ENCODE peak calls at places on chromosome 21, in four cellular contexts. Y, P, T and X are unnamed samples.

GRCh38 chr21:31801551-31802234 is 69.8 kb upstream of the SCAF4 start:
- DNase-seq in Y (no peak), P (no peak), T (no peak), X (no peak)

GRCh38 chr21:14435423-14435822 is 52.5 kb upstream of the HSPA13 start:
- DNase-seq in Y (no peak), P (no peak), T (no peak), X (no peak)

GRCh38 chr21:30243691-30244090 is 27.8 kb upstream of the CLDN8 start:
- DNase-seq in Y (no peak), P (no peak), T (no peak), X (no peak)

GRCh38 chr21:34792504-34793089 is 123.8 kb downstream of the CLIC6 start:
- DNase-seq in Y (no peak), P (no peak), T (no peak), X (no peak)

GRCh38 chr21:31730687-31731111 is 1.2 kb downstream of the SCAF4 start:
- DNase-seq in Y (peak; percentile 17), P (no peak), T (no peak), X (peak; percentile 59)

GRCh38 chr21:36203603-36203889 is 46.9 kb downstream of the DOP1B start:
- DNase-seq in Y (no peak), P (peak; percentile 69), T (no peak), X (peak; percentile 24)

GRCh38 chr21:41755258-41755933 is 11.5 kb downstream of the RIPK4 start:
- DNase-seq in Y (peak; percentile 81), P (no peak), T (no peak), X (no peak)

GRCh38 chr21:17083084-17083483 is 429.8 kb upstream of the CXADR start:
- DNase-seq in Y (no peak), P (no peak), T (no peak), X (no peak)

GRCh38 chr21:36630485-36631206 is 68.3 kb upstream of the SIM2 start:
- DNase-seq in Y (peak; percentile 63), P (no peak), T (no peak), X (peak; percentile 82)

GRCh38 chr21:32499249-32500055 is 85.9 kb downstream of the TCP10L start:
- DNase-seq in Y (no peak), P (no peak), T (no peak), X (no peak)

GRCh38 chr21:44436111-44436611 is 19.1 kb upstream of the LRRC3 start:
- DNase-seq in Y (no peak), P (no peak), T (no peak), X (no peak)

GRCh38 chr21:18460979-18461378 is 57.4 kb upstream of the TMPRSS15 start:
- DNase-seq in Y (no peak), P (no peak), T (no peak), X (no peak)

GRCh38 chr21:35423694-35424093 is 374.6 kb upstream of the RUNX1 start:
- DNase-seq in Y (no peak), P (no peak), T (no peak), X (no peak)

GRCh38 chr21:44726803-44727202 is 15.4 kb upstream of the TSPEAR start:
- DNase-seq in Y (no peak), P (no peak), T (no peak), X (no peak)

GRCh38 chr21:36425286-36425685 is 40.1 kb downstream of the CHAF1B start:
- DNase-seq in Y (no peak), P (no peak), T (no peak), X (no peak)

GRCh38 chr21:41695513-41695912 is 71.3 kb downstream of the RIPK4 start:
- DNase-seq in Y (no peak), P (no peak), T (no peak), X (no peak)

GRCh38 chr21:43925609-43926008 is 60.6 kb downstream of the AGPAT3 start:
- DNase-seq in Y (no peak), P (no peak), T (peak; percentile 50), X (no peak)

GRCh38 chr21:16942703-16943102 is 570.1 kb upstream of the CXADR start:
- DNase-seq in Y (no peak), P (no peak), T (no peak), X (no peak)

GRCh38 chr21:44418108-44418875 is 37.0 kb upstream of the LRRC3 start:
- DNase-seq in Y (no peak), P (no peak), T (no peak), X (no peak)

GRCh38 chr21:34890724-34891609 is 158.1 kb downstream of the RUNX1 start:
- DNase-seq in Y (no peak), P (no peak), T (no peak), X (no peak)

GRCh38 chr21:35674272-35674671 is 386.1 kb downstream of the SETD4 start:
- DNase-seq in Y (no peak), P (no peak), T (no peak), X (no peak)

GRCh38 chr21:26461500-26461899 is 111.6 kb downstream of the CYYR1 start:
- DNase-seq in Y (no peak), P (no peak), T (no peak), X (no peak)

GRCh38 chr21:14697769-14698168 is 151.7 kb upstream of the SAMSN1 start:
- DNase-seq in Y (no peak), P (no peak), T (no peak), X (no peak)

GRCh38 chr21:26441081-26441610 is 131.9 kb downstream of the CYYR1 start:
- DNase-seq in Y (no peak), P (no peak), T (no peak), X (no peak)

GRCh38 chr21:33780631-33781030 is 135.0 kb downstream of the ATP5PO start:
- DNase-seq in Y (no peak), P (no peak), T (no peak), X (no peak)
- H3K27ac ChIP-seq in Y (no peak overlapping the region), P (no peak overlapping the region), T (no peak overlapping the region), X (no peak overlapping the region)

DNA sequence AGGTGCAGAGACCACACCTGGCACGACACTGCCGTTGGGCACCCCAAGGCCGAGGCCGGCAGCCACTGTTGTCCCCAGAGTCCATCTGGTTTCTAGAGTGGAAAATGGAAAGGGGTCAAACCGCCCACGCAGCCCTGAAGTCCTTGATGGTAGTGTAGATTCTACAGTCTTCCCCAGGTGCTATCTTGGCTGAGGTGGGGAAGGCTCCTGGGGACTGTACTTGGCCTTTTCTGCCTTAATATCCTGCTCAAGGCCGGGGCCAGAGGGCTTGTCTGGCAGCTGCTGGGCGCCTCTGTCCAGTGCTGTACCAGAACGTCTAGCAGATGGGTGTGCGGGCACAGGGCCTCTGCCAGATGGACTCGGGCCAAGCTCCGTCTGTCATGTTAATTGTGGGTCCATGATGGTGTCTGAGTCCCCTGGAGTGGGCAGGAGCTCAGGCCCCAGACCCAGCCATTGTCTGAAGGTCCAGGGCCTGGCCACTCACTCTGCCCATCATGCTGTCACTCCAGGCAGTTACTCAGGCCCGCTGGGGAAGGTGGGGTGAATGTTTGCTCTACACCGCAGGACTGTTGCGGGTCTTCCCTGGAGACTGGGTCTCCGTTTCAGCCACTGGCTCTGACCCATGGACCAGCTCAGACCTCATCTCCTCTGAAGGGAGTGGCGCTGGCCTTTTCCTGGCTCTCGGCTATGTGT is 161.9 kb upstream of the COL6A1 start:
- DNase-seq in Y (no peak), P (no peak), T (no peak), X (no peak)
- H3K27ac ChIP-seq in Y (no peak overlapping the region), P (no peak overlapping the region), T (no peak overlapping the region), X (no peak overlapping the region)

DNA sequence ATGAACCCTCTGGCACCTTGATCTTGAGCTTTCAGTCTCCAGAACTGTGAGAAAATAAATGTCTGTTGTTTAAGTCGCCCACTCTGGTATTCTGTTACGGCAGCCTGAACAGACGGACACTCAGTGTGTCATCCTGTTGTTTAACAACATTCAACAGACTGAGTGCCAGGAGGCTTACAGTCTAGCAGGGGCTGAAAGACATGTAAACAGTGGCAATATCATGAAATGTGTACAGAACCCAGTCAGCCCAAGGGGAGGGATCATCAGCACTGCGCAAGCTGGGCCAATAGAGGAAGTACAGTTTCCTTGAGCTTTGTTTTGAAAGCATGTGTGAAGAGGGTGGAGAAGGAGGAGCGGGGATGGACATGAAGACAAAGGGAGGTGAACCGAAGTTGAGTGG is 13.6 kb downstream of the DIP2A start:
- DNase-seq in Y (no peak), P (no peak), T (no peak), X (no peak)
- H3K27ac ChIP-seq in Y (no peak overlapping the region), P (no peak overlapping the region), T (no peak overlapping the region), X (no peak overlapping the region)

GRCh38 chr21:39077816-39078215 is 105.4 kb downstream of the PSMG1 start:
- DNase-seq in Y (no peak), P (no peak), T (no peak), X (no peak)
- H3K27ac ChIP-seq in Y (no peak overlapping the region), P (no peak overlapping the region), T (no peak overlapping the region), X (no peak overlapping the region)

GRCh38 chr21:38771536-38771935 is 34.2 kb upstream of the ETS2 start:
- DNase-seq in Y (no peak), P (no peak), T (no peak), X (no peak)

GRCh38 chr21:38775733-38776132 is 30.0 kb upstream of the ETS2 start:
- DNase-seq in Y (no peak), P (no peak), T (no peak), X (no peak)

GRCh38 chr21:38774586-38775285 is 31.0 kb upstream of the ETS2 start:
- DNase-seq in Y (no peak), P (no peak), T (no peak), X (no peak)

GRCh38 chr21:38774152-38774551 is 31.6 kb upstream of the ETS2 start:
- DNase-seq in Y (no peak), P (no peak), T (no peak), X (no peak)

GRCh38 chr21:38773108-38774061 is 32.3 kb upstream of the ETS2 start:
- DNase-seq in Y (no peak), P (peak; percentile 92), T (no peak), X (no peak)
- H3K27ac ChIP-seq in Y (no peak overlapping the region), P (peak overlapping the region; percentile 66), T (no peak overlapping the region), X (no peak overlapping the region)

DNA sequence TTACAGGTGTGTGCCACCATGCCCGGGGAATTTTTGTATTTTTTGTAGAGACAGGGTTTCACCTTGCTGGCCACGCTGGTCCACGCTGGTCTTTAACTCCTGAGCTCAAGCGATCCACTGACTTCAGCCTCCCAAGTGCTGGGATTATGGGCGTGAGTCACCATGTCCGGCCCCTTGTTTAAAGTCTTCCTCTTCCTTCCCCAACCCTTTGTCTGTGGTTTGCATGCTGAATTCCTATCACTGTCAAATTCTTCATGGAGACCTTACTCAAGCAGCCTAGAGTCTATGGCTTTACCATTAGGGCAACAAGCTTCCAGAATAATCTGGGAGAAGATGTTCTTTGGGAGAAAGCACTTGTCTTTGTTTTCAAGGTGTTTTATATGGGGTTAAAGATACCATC is 34.7 kb downstream of the B3GALT5 start:
- DNase-seq in Y (no peak), P (peak; percentile 24), T (no peak), X (no peak)
- H3K27ac ChIP-seq in Y (no peak overlapping the region), P (no peak overlapping the region), T (no peak overlapping the region), X (no peak overlapping the region)

DNA sequence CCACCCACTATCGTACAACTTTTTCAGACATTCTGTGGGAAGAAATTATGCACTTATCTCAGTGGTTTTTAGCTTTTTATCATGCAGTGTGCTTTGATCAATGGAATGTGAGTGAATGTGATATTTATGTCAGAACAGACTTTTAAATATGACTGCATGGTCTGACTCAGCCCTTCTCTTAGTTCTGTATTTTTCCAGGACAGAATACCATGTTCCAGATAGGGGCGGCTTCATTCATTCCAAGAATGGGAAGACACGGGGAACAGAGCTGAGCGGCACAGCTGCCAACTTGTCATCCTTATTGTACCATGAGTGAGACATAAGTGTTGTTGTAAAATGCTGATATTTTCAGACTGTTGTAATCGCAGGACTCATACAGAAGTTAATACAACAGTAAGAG is 214.6 kb upstream of the NCAM2 start:
- DNase-seq in Y (no peak), P (no peak), T (no peak), X (no peak)
- H3K27ac ChIP-seq in Y (no peak overlapping the region), P (no peak overlapping the region), T (no peak overlapping the region), X (no peak overlapping the region)

GRCh38 chr21:29170935-29171334 is 40.5 kb downstream of the MAP3K7CL start:
- DNase-seq in Y (no peak), P (no peak), T (no peak), X (no peak)
- H3K27ac ChIP-seq in Y (no peak overlapping the region), P (no peak overlapping the region), T (no peak overlapping the region), X (no peak overlapping the region)